ENCODE peak calls at places on chromosomes 4 and X, in eight cellular contexts. X is aorta; D is HFFc6; O is NAMALWA; E is T47D; K is naive thymus-derived CD8-positive, alpha-beta T cell; T is neuronal stem cell; I is A172. F is an unnamed sample.

GRCh38 chr4:139367421-139368090 is 65.3 kb upstream of the NDUFC1 start:
- DNase-seq in X (no peak), D (peak; percentile 55), O (no peak), E (no peak), K (no peak), T (no peak), I (peak; percentile 35), F (no peak)

GRCh38 chr4:25234390-25235367 is 846 bp downstream of the PI4K2B start:
- DNase-seq in X (peak; percentile 84), D (peak; percentile 88), O (peak; percentile 94), E (peak; percentile 86), K (peak; percentile 67), T (peak; percentile 29), I (peak; percentile 73), F (peak; percentile 41)

GRCh38 chr4:81405900-81406401 is 65.8 kb downstream of the RASGEF1B start:
- DNase-seq in X (no peak), D (peak; percentile 73), O (peak; percentile 90), E (peak; percentile 81), K (no peak), T (peak; percentile 81), I (peak; percentile 52), F (peak; percentile 58)

GRCh38 chr4:154349829-154350228 is 141.8 kb downstream of the DCHS2 start:
- DNase-seq in X (no peak), D (no peak), O (peak; percentile 47), E (peak; percentile 10), K (no peak), T (no peak), I (peak; percentile 18), F (no peak)

GRCh38 chr4:100649478-100649877 is 131.7 kb upstream of the EMCN start:
- DNase-seq in X (no peak), D (no peak), O (no peak), E (no peak), K (no peak), T (no peak), I (peak; percentile 49), F (no peak)

GRCh38 chrX:68332156-68332823 is 101.0 kb downstream of the OPHN1 start:
- DNase-seq in X (no peak), D (no peak), O (no peak), E (no peak), K (no peak), T (no peak), I (no peak), F (no peak)

GRCh38 chr4:76489799-76490176 is 54.8 kb downstream of the SHROOM3 start:
- DNase-seq in X (no peak), D (no peak), O (no peak), E (no peak), K (no peak), T (no peak), I (no peak), F (no peak)

GRCh38 chrX:140664939-140665338 is 44.6 kb upstream of the LINC00632 start:
- DNase-seq in X (no peak), D (no peak), O (peak; percentile 31), E (peak; percentile 39), K (no peak), T (no peak), I (peak; percentile 1), F (no peak)

GRCh38 chr4:139214039-139214534 is 37.1 kb upstream of the ELF2 start:
- DNase-seq in X (no peak), D (no peak), O (peak; percentile 95), E (peak; percentile 81), K (no peak), T (no peak), I (no peak), F (no peak)

GRCh38 chr4:98679738-98680137 is 21.3 kb upstream of the TSPAN5 start:
- DNase-seq in X (no peak), D (no peak), O (no peak), E (no peak), K (no peak), T (no peak), I (no peak), F (no peak)

GRCh38 chr4:113434247-113434587 is 327.3 kb downstream of the CAMK2D start:
- DNase-seq in X (no peak), D (peak; percentile 29), O (no peak), E (no peak), K (no peak), T (no peak), I (peak; percentile 30), F (no peak)

GRCh38 chr4:88793473-88793872 is 95.8 kb upstream of the NAP1L5 start:
- DNase-seq in X (no peak), D (no peak), O (no peak), E (no peak), K (no peak), T (no peak), I (no peak), F (no peak)

GRCh38 chrX:19064175-19064574 is 58.1 kb downstream of the ADGRG2 start:
- DNase-seq in X (no peak), D (no peak), O (no peak), E (no peak), K (no peak), T (no peak), I (peak; percentile 28), F (no peak)

GRCh38 chr4:113050837-113051236 is 1.4 kb downstream of the ANK2 start:
- DNase-seq in X (no peak), D (no peak), O (no peak), E (no peak), K (no peak), T (no peak), I (no peak), F (no peak)

GRCh38 chr4:136847881-136848621 is 684.2 kb downstream of the PCDH18 start:
- DNase-seq in X (no peak), D (no peak), O (no peak), E (no peak), K (no peak), T (no peak), I (no peak), F (no peak)

GRCh38 chr4:8117278-8117682 is 41.3 kb downstream of the ABLIM2 start:
- DNase-seq in X (no peak), D (peak; percentile 13), O (peak; percentile 98), E (peak; percentile 88), K (no peak), T (no peak), I (peak; percentile 61), F (no peak)

GRCh38 chr4:180377741-180378140 is 1865.5 kb upstream of the TENM3 start:
- DNase-seq in X (no peak), D (no peak), O (no peak), E (no peak), K (no peak), T (no peak), I (no peak), F (no peak)

GRCh38 chr4:88138561-88138960 is 19.9 kb downstream of the ABCG2 start:
- DNase-seq in X (no peak), D (peak; percentile 88), O (no peak), E (no peak), K (no peak), T (no peak), I (peak; percentile 72), F (no peak)

GRCh38 chr4:7160439-7160838 is 31.9 kb upstream of the SORCS2 start:
- DNase-seq in X (no peak), D (no peak), O (no peak), E (no peak), K (no peak), T (no peak), I (no peak), F (no peak)

GRCh38 chr4:44736900-44737299 is 10.5 kb upstream of the GNPDA2 start:
- DNase-seq in X (no peak), D (no peak), O (peak; percentile 12), E (no peak), K (no peak), T (no peak), I (no peak), F (no peak)

GRCh38 chr4:121344128-121344527 is 36.7 kb downstream of the QRFPR start:
- DNase-seq in X (no peak), D (no peak), O (no peak), E (no peak), K (no peak), T (no peak), I (no peak), F (no peak)

GRCh38 chr4:16687845-16688244 is 210.6 kb downstream of the LDB2 start:
- DNase-seq in X (no peak), D (no peak), O (no peak), E (no peak), K (no peak), T (no peak), I (no peak), F (no peak)

GRCh38 chrX:71935542-71935941 is 24.9 kb downstream of the NHSL2 start:
- DNase-seq in X (no peak), D (no peak), O (no peak), E (no peak), K (no peak), T (peak; percentile 20), I (no peak), F (no peak)

GRCh38 chr4:2276581-2277325 is 14.8 kb upstream of the MXD4 start:
- DNase-seq in X (peak; percentile 73), D (no peak), O (no peak), E (no peak), K (peak; percentile 35), T (no peak), I (no peak), F (no peak)

GRCh38 chr4:184443318-184443717 is 31.0 kb downstream of the IRF2 start:
- DNase-seq in X (no peak), D (no peak), O (no peak), E (no peak), K (no peak), T (no peak), I (no peak), F (no peak)

GRCh38 chrX:48854898-48855297 is 19.5 kb upstream of the PCSK1N start:
- DNase-seq in X (no peak), D (no peak), O (peak; percentile 38), E (peak; percentile 65), K (no peak), T (no peak), I (peak; percentile 30), F (no peak)

GRCh38 chr4:13674971-13675370 is 47.4 kb upstream of the BOD1L1 start:
- DNase-seq in X (no peak), D (no peak), O (no peak), E (no peak), K (no peak), T (no peak), I (no peak), F (no peak)

GRCh38 chrX:39174761-39175417 is 373.6 kb downstream of the MID1IP1 start:
- DNase-seq in X (no peak), D (no peak), O (no peak), E (no peak), K (peak; percentile 65), T (no peak), I (no peak), F (no peak)

GRCh38 chrX:821311-822178 is 191.0 kb downstream of the SHOX start:
- DNase-seq in X (no peak), D (no peak), O (no peak), E (no peak), K (no peak), T (no peak), I (no peak), F (no peak)

GRCh38 chr4:57037982-57038604 is 59.4 kb downstream of the POLR2B start:
- DNase-seq in X (peak; percentile 91), D (no peak), O (peak; percentile 53), E (peak; percentile 62), K (no peak), T (peak; percentile 44), I (peak; percentile 36), F (peak; percentile 70)

GRCh38 chr4:54268151-54268550 is 39.1 kb downstream of the PDGFRA start:
- DNase-seq in X (no peak), D (peak; percentile 33), O (no peak), E (no peak), K (no peak), T (no peak), I (no peak), F (no peak)

GRCh38 chr4:107922486-107923473 is 8.6 kb upstream of the CYP2U1 start:
- DNase-seq in X (no peak), D (no peak), O (no peak), E (no peak), K (no peak), T (no peak), I (no peak), F (no peak)

GRCh38 chr4:12555011-12555410 is 929.1 kb downstream of the RAB28 start:
- DNase-seq in X (no peak), D (no peak), O (no peak), E (no peak), K (no peak), T (no peak), I (no peak), F (no peak)

F was measured in neural crest cell.